ENCODE peak calls at places on chromosomes 5 and 9, in five cellular contexts. Z is skeletal muscle cell, I is tibial artery, V is sigmoid colon, E is Peyer's patch. D is an unnamed sample.

GRCh38 chr5:36897616-36898015 is 21.0 kb downstream of the NIPBL start:
- DNase-seq in Z (no peak), E (no peak), I (no peak), V (no peak), D (no peak)

GRCh38 chr5:77231470-77232138 is 21.1 kb downstream of the PDE8B start:
- DNase-seq in E (no peak), V (no peak), I (no peak), Z (no peak), D (no peak)

GRCh38 chr9:115035872-115036612 is 81.9 kb downstream of the TNC start:
- DNase-seq in E (no peak), Z (peak; percentile 79), V (no peak), I (no peak), D (no peak)

GRCh38 chr9:34612788-34613390 is 992 bp upstream of the RPP25L start:
- DNase-seq in V (peak; percentile 90), Z (no peak), E (peak; percentile 76), I (peak; percentile 72), D (peak; percentile 81)

GRCh38 chr5:32678472-32678871 is 32.6 kb upstream of the NPR3 start:
- DNase-seq in E (no peak), I (no peak), V (no peak), Z (no peak), D (no peak)

GRCh38 chr5:147619281-147619680 is 109.4 kb upstream of the DPYSL3 start:
- DNase-seq in Z (no peak), E (no peak), I (no peak), V (no peak), D (no peak)

GRCh38 chr9:84383178-84383577 is 42.6 kb upstream of the SLC28A3 start:
- DNase-seq in V (no peak), I (no peak), E (no peak), Z (no peak), D (no peak)

GRCh38 chr5:128674837-128675446 is 136.9 kb upstream of the FBN2 start:
- DNase-seq in E (no peak), V (no peak), Z (no peak), I (peak; percentile 39), D (peak; percentile 52)

D was measured in transverse colon.